ENCODE peak calls at places on chromosomes 6 and 20, in nine cellular contexts. K is stimulated activated CD8-positive, alpha-beta memory T cell treated with anti-CD3 and anti-CD28 coated beads, Interleukin-15, amount 100 ng/mL, for 4 hours; I is activated naive CD8-positive, alpha-beta T cell treated with anti-CD3 and anti-CD28 coated beads, Interleukin-2, amount 50 U/mL, for 24 hours; X is left colon; E is iPS-NIHi11; M is H4; C is activated T-cell treated with anti-CD3 and anti-CD28 coated beads, Interleukin-2, amount 50 U/mL, for 24 hours; T is coronary artery; B is stimulated activated naive B cell treated with anti-CD40 and anti-IgM and Interleukin-4, amounts not matched to agents 10 μg/mL and 1 μg/mL and 100 μg/mL, for 72 hours. Y is an unnamed sample.

GRCh38 chr6:159759645-159760044 is 2.2 kb upstream of the ACAT2 start:
- DNase-seq in K (no peak), I (no peak), X (no peak), E (no peak), M (no peak), C (no peak), T (no peak), B (no peak), Y (no peak)

GRCh38 chr6:34028691-34029360 is 117.1 kb downstream of the GRM4 start:
- DNase-seq in K (no peak), I (no peak), X (no peak), E (no peak), M (no peak), C (no peak), T (no peak), B (no peak), Y (no peak)

GRCh38 chr6:75776461-75776860 is 27.4 kb downstream of the MYO6 start:
- DNase-seq in K (no peak), I (no peak), X (no peak), E (no peak), M (no peak), C (no peak), T (no peak), B (no peak), Y (no peak)

GRCh38 chr6:24408719-24409410 is 6.1 kb downstream of the MRS2 start:
- DNase-seq in K (no peak), I (no peak), X (no peak), E (no peak), M (no peak), C (no peak), T (no peak), B (no peak), Y (no peak)

GRCh38 chr20:22770240-22770800 is 185.9 kb upstream of the FOXA2 start:
- DNase-seq in K (no peak), I (no peak), X (no peak), E (no peak), M (no peak), C (no peak), T (no peak), B (no peak), Y (no peak)

GRCh38 chr6:84204011-84204410 is 23.4 kb downstream of the CEP162 start:
- DNase-seq in K (no peak), I (no peak), X (no peak), E (no peak), M (no peak), C (no peak), T (no peak), B (no peak), Y (no peak)

GRCh38 chr6:37705239-37706051 is 7.8 kb upstream of the MDGA1 start:
- DNase-seq in K (peak; percentile 60), I (peak; percentile 70), X (peak; percentile 75), E (peak; percentile 93), M (peak; percentile 26), C (peak; percentile 86), T (no peak), B (peak; percentile 76), Y (peak; percentile 89)

GRCh38 chr6:25670793-25671513 is 18.9 kb downstream of the SCGN start:
- DNase-seq in K (no peak), I (no peak), X (no peak), E (no peak), M (no peak), C (no peak), T (no peak), B (no peak), Y (no peak)

GRCh38 chr6:116190550-116190949 is 63.3 kb downstream of the TSPYL4 start:
- DNase-seq in K (no peak), I (no peak), X (no peak), E (no peak), M (peak; percentile 19), C (no peak), T (no peak), B (no peak), Y (no peak)

GRCh38 chr20:37267684-37268313 is 6.2 kb upstream of the GHRH start:
- DNase-seq in K (no peak), I (no peak), X (no peak), E (peak; percentile 51), M (no peak), C (no peak), T (no peak), B (no peak), Y (no peak)

GRCh38 chr6:21588812-21589811 is 4.4 kb upstream of the SOX4 start:
- DNase-seq in K (no peak), I (peak; percentile 88), X (peak; percentile 96), E (peak; percentile 73), M (peak; percentile 87), C (peak; percentile 90), T (peak; percentile 88), B (peak; percentile 76), Y (peak; percentile 94)

GRCh38 chr6:3844097-3844463 is 5.1 kb upstream of the FAM50B start:
- DNase-seq in K (no peak), I (no peak), X (no peak), E (no peak), M (no peak), C (no peak), T (no peak), B (no peak), Y (no peak)

GRCh38 chr6:161009991-161010390 is 18.4 kb downstream of the MAP3K4 start:
- DNase-seq in K (no peak), I (no peak), X (no peak), E (no peak), M (no peak), C (no peak), T (no peak), B (no peak), Y (no peak)

GRCh38 chr6:31152776-31153175 is 4.8 kb downstream of the CCHCR1 start:
- DNase-seq in K (no peak), I (no peak), X (no peak), E (no peak), M (no peak), C (no peak), T (no peak), B (no peak), Y (no peak)

GRCh38 chr20:62500237-62500864 is 24.6 kb upstream of the GATA5 start:
- DNase-seq in K (peak; percentile 58), I (peak; percentile 90), X (peak; percentile 84), E (peak; percentile 90), M (peak; percentile 38), C (peak; percentile 88), T (peak; percentile 82), B (peak; percentile 64), Y (peak; percentile 92)

GRCh38 chr6:108838101-108838717 is 10.0 kb upstream of the ARMC2 start:
- DNase-seq in K (no peak), I (no peak), X (no peak), E (peak; percentile 56), M (no peak), C (no peak), T (no peak), B (no peak), Y (no peak)

GRCh38 chr20:57586370-57586793 is 25.5 kb downstream of the PCK1 start:
- DNase-seq in K (no peak), I (no peak), X (peak; percentile 86), E (no peak), M (no peak), C (no peak), T (no peak), B (no peak), Y (no peak)

GRCh38 chr6:103183831-103184411 is 1675.8 kb downstream of the HACE1 start:
- DNase-seq in K (no peak), I (no peak), X (no peak), E (peak; percentile 31), M (no peak), C (no peak), T (no peak), B (no peak), Y (no peak)

GRCh38 chr20:24529032-24529431 is 59.6 kb downstream of the SYNDIG1 start:
- DNase-seq in K (no peak), I (no peak), X (no peak), E (no peak), M (no peak), C (no peak), T (no peak), B (no peak), Y (no peak)

GRCh38 chr20:44460795-44461141 is 14.9 kb upstream of the TTPAL start:
- DNase-seq in K (no peak), I (no peak), X (no peak), E (peak; percentile 34), M (no peak), C (no peak), T (no peak), B (no peak), Y (no peak)

GRCh38 chr20:53337419-53338101 is 256.1 kb downstream of the ZNF217 start:
- DNase-seq in K (no peak), I (no peak), X (no peak), E (no peak), M (no peak), C (no peak), T (no peak), B (no peak), Y (no peak)

GRCh38 chr6:140346461-140346860 is 972.0 kb upstream of the CITED2 start:
- DNase-seq in K (no peak), I (no peak), X (no peak), E (no peak), M (peak; percentile 3), C (no peak), T (no peak), B (no peak), Y (no peak)